ENCODE peak calls at places on chromosomes 4 and X, in ten cellular contexts. T is neural progenitor cell, C is HCT116, X is H9, J is AG10803, Z is GM13977, L is lower leg skin, Y is fibroblast of the aortic adventitia, M is NB4, D is astrocyte of the cerebellum. W is an unnamed sample.

GRCh38 chrX:115023139-115023538 is 5.7 kb upstream of the IL13RA2 start:
- DNase-seq in T (no peak), C (peak; percentile 15), X (no peak), J (peak; percentile 69), Z (no peak), L (no peak), Y (peak; percentile 87), M (no peak), D (peak; percentile 24), W (peak; percentile 45)

GRCh38 chr4:52200339-52200725 is 149.2 kb downstream of the SPATA18 start:
- DNase-seq in T (no peak), C (no peak), X (no peak), J (no peak), Z (no peak), L (no peak), Y (no peak), M (no peak), D (no peak), W (no peak)

GRCh38 chrX:17737707-17738001 is 361 bp downstream of the SCML1 start:
- DNase-seq in T (no peak), C (no peak), X (no peak), J (no peak), Z (no peak), L (peak; percentile 84), Y (no peak), M (no peak), D (no peak), W (no peak)

GRCh38 chr4:19711871-19712270 is 539.8 kb upstream of the SLIT2 start:
- DNase-seq in T (no peak), C (no peak), X (no peak), J (peak; percentile 59), Z (no peak), L (no peak), Y (peak; percentile 43), M (no peak), D (peak; percentile 48), W (no peak)

GRCh38 chrX:39815621-39816020 is 282.1 kb downstream of the BCOR start:
- DNase-seq in T (no peak), C (no peak), X (peak; percentile 56), J (no peak), Z (peak; percentile 59), L (no peak), Y (no peak), M (peak; percentile 85), D (no peak), W (no peak)

GRCh38 chr4:108345862-108346530 is 177.3 kb upstream of the LEF1 start:
- DNase-seq in T (no peak), C (no peak), X (no peak), J (peak; percentile 73), Z (no peak), L (no peak), Y (no peak), M (no peak), D (peak; percentile 64), W (peak; percentile 38)

GRCh38 chr4:56513517-56513916 is 7.9 kb downstream of the ARL9 start:
- DNase-seq in T (no peak), C (no peak), X (no peak), J (no peak), Z (no peak), L (no peak), Y (no peak), M (no peak), D (no peak), W (no peak)

GRCh38 chr4:118712872-118713271 is 27.7 kb downstream of the METTL14 start:
- DNase-seq in T (no peak), C (no peak), X (no peak), J (no peak), Z (no peak), L (no peak), Y (no peak), M (no peak), D (no peak), W (no peak)

GRCh38 chr4:174631901-174632758 is 109.8 kb upstream of the HPGD start:
- DNase-seq in T (peak; percentile 61), C (peak; percentile 24), X (no peak), J (peak; percentile 48), Z (peak; percentile 23), L (no peak), Y (peak; percentile 73), M (peak; percentile 39), D (peak; percentile 32), W (no peak)

GRCh38 chrX:48165246-48165645 is 31.3 kb downstream of the SSX5 start:
- DNase-seq in T (no peak), C (no peak), X (no peak), J (no peak), Z (no peak), L (no peak), Y (no peak), M (no peak), D (no peak), W (no peak)

GRCh38 chrX:19121466-19121865 is 802 bp downstream of the ADGRG2 start:
- DNase-seq in T (peak; percentile 29), C (no peak), X (no peak), J (no peak), Z (no peak), L (no peak), Y (no peak), M (no peak), D (no peak), W (no peak)

GRCh38 chrX:19127649-19128168 is 5.4 kb upstream of the ADGRG2 start:
- DNase-seq in T (no peak), C (no peak), X (no peak), J (peak; percentile 0), Z (no peak), L (no peak), Y (peak; percentile 61), M (peak; percentile 44), D (no peak), W (no peak)

GRCh38 chrX:19121898-19122640 is at the start of gene ADGRG2:
- DNase-seq in T (peak; percentile 68), C (no peak), X (peak; percentile 37), J (peak; percentile 5), Z (peak; percentile 28), L (no peak), Y (peak; percentile 2), M (no peak), D (no peak), W (no peak)

DNA sequence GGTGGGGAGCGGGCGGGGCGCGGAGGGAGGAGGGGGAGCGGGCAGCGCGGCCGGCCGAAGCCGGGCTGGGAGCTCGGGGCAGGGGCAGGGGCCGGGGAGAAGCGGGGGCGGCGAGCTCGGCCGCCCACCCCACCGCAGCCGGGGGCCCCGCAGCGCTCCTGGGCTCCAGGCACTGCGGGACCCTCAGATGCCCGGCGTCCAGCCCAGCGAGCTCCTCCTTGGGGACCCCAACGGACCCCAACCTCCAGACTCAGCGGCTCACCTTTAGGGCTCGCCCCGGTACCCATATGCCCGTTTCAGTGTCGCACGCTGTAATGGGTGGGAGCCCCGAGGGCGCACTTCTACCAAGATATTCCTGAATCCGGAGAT is 357 bp upstream of the ADGRG2 start:
- DNase-seq in T (no peak), C (no peak), X (no peak), J (no peak), Z (no peak), L (no peak), Y (no peak), M (no peak), D (no peak), W (no peak)
- TF ChIP-seq CTCF in T (no peak), C (no peak), X (no peak), J (no peak), Z (no peak), L (no peak), Y (no peak), M (no peak), D (no peak), W (no peak)

GRCh38 chr4:44727471-44727870 is 1.1 kb upstream of the GNPDA2 start:
- DNase-seq in T (no peak), C (no peak), X (no peak), J (no peak), Z (no peak), L (no peak), Y (no peak), M (no peak), D (no peak), W (no peak)

GRCh38 chr4:44722001-44722400 is 4.4 kb downstream of the GNPDA2 start:
- DNase-seq in T (no peak), C (no peak), X (no peak), J (no peak), Z (no peak), L (no peak), Y (no peak), M (no peak), D (no peak), W (no peak)

GRCh38 chr4:44725166-44725565 is 1.2 kb downstream of the GNPDA2 start:
- DNase-seq in T (peak; percentile 6), C (no peak), X (no peak), J (peak; percentile 15), Z (no peak), L (no peak), Y (peak; percentile 32), M (no peak), D (no peak), W (no peak)

GRCh38 chr4:44725861-44726820 is at the start of gene GNPDA2:
- DNase-seq in T (peak; percentile 91), C (peak; percentile 78), X (peak; percentile 90), J (peak; percentile 85), Z (peak; percentile 84), L (peak; percentile 97), Y (peak; percentile 90), M (peak; percentile 87), D (peak; percentile 69), W (peak; percentile 41)
- TF ChIP-seq CTCF in T (no peak), C (no peak), X (no peak), J (peak; percentile 39), Z (no peak), L (no peak), Y (peak; percentile 27), M (no peak), D (peak; percentile 29), W (peak; percentile 10)

GRCh38 chrX:64642482-64642881 is 247.2 kb upstream of the MTMR8 start:
- DNase-seq in T (peak; percentile 12), C (no peak), X (no peak), J (no peak), Z (peak; percentile 4), L (no peak), Y (no peak), M (peak; percentile 2), D (no peak), W (no peak)
- TF ChIP-seq CTCF in T (peak; percentile 45), C (peak; percentile 33), X (peak; percentile 63), J (no peak), Z (peak; percentile 60), L (no peak), Y (no peak), M (peak; percentile 31), D (no peak), W (no peak)

GRCh38 chr4:53591372-53591892 is at the start of gene LNX1:
- DNase-seq in T (peak; percentile 35), C (peak; percentile 79), X (peak; percentile 96), J (no peak), Z (no peak), L (peak; percentile 89), Y (no peak), M (peak; percentile 55), D (no peak), W (no peak)
- TF ChIP-seq CTCF in T (no peak), C (no peak), X (peak; percentile 28), J (no peak), Z (no peak), L (no peak), Y (no peak), M (no peak), D (no peak), W (no peak)

GRCh38 chr4:1706358-1706757 is 5.8 kb downstream of the SLBP start:
- DNase-seq in T (no peak), C (no peak), X (no peak), J (no peak), Z (no peak), L (no peak), Y (no peak), M (no peak), D (no peak), W (no peak)
- TF ChIP-seq CTCF in T (no peak), C (no peak), X (no peak), J (no peak), Z (no peak), L (no peak), Y (no peak), M (no peak), D (no peak), W (no peak)

GRCh38 chr4:140732780-140733179 is 23.4 kb downstream of the TBC1D9 start:
- DNase-seq in T (no peak), C (no peak), X (no peak), J (no peak), Z (no peak), L (no peak), Y (no peak), M (no peak), D (no peak), W (no peak)
- TF ChIP-seq CTCF in T (no peak), C (no peak), X (no peak), J (no peak), Z (no peak), L (no peak), Y (no peak), M (no peak), D (no peak), W (no peak)